ENCODE peak calls at places on chromosomes 16 and 17, in four cellular contexts. S is activated B cell treated with CpG ODN at 0.5 μM for 24 hours, Z is suprapubic skin, N is HuH-7.5. H is an unnamed sample.

GRCh38 chr16:68386628-68387027 is 61.7 kb downstream of the SMPD3 start:
- DNase-seq in S (no peak), Z (no peak), N (no peak), H (no peak)

GRCh38 chr17:47905221-47905733 is 9.2 kb downstream of the SP2 start:
- DNase-seq in S (no peak), Z (no peak), N (no peak), H (no peak)

GRCh38 chr16:28179354-28179753 is 32.4 kb downstream of the XPO6 start:
- DNase-seq in S (no peak), Z (no peak), N (no peak), H (no peak)

GRCh38 chr16:81005644-81006471 is 827 bp downstream of the CMC2 start:
- DNase-seq in S (no peak), Z (peak), N (no peak), H (peak)

GRCh38 chr17:61815863-61816523 is 47.3 kb downstream of the BRIP1 start:
- DNase-seq in S (no peak), Z (no peak), N (no peak), H (no peak)

GRCh38 chr16:14485131-14485551 is 144.9 kb downstream of the PARN start:
- DNase-seq in S (no peak), Z (no peak), N (no peak), H (no peak)

GRCh38 chr17:51240275-51240674 is 19.6 kb downstream of the MBTD1 start:
- DNase-seq in S (no peak), Z (no peak), N (no peak), H (no peak)

GRCh38 chr17:78789663-78790181 is 7.6 kb upstream of the CYTH1 start:
- DNase-seq in S (no peak), Z (peak), N (no peak), H (no peak)

GRCh38 chr17:17831208-17832039 is 5.4 kb downstream of the SREBF1 start:
- DNase-seq in S (no peak), Z (no peak), N (no peak), H (no peak)

GRCh38 chr17:31327534-31328526 is 6.4 kb upstream of the EVI2A start:
- DNase-seq in S (no peak), Z (no peak), N (no peak), H (no peak)

GRCh38 chr17:68200689-68201424 is 47.0 kb upstream of the AMZ2 start:
- DNase-seq in S (peak), Z (peak), N (peak), H (peak)

GRCh38 chr16:66728117-66728787 is 23.2 kb downstream of the DYNC1LI2 start:
- DNase-seq in S (no peak), Z (no peak), N (no peak), H (peak)

GRCh38 chr17:50274142-50274944 is at the start of gene TMEM92:
- DNase-seq in S (peak), Z (peak), N (no peak), H (no peak)

GRCh38 chr17:17935321-17936271 is 36.6 kb downstream of the TOM1L2 start:
- DNase-seq in S (no peak), Z (peak), N (no peak), H (peak)

GRCh38 chr17:76336756-76337412 is 16.8 kb downstream of the PRPSAP1 start:
- DNase-seq in S (no peak), Z (no peak), N (no peak), H (no peak)